ENCODE peak calls at places on chromosomes 12 and 14, in four cellular contexts. F is activated CD4-positive, alpha-beta T cell treated with anti-CD3 and anti-CD28 coated beads, Interleukin-2, amount 10 ng/mL, durations not matched to agents 7 days and 5 days; U is fibroblast of mammary gland; N is HFFc6. K is an unnamed sample.

GRCh38 chr12:49037111-49037946 is 18.8 kb upstream of the PRKAG1 start:
- DNase-seq in N (no peak), U (no peak), F (no peak), K (no peak)

GRCh38 chr12:3225796-3226180 is 148.6 kb downstream of the TSPAN9 start:
- DNase-seq in N (no peak), U (peak), F (no peak), K (no peak)

GRCh38 chr12:127750076-127750840 is 516.7 kb upstream of the TMEM132C start:
- DNase-seq in N (no peak), U (no peak), F (no peak), K (no peak)

GRCh38 chr12:68839183-68840147 is 31.5 kb downstream of the MDM2 start:
- DNase-seq in F (no peak), N (no peak), U (no peak), K (no peak)

GRCh38 chr14:31902002-31902401 is 175.1 kb upstream of the ARHGAP5 start:
- DNase-seq in U (no peak), N (no peak), F (no peak), K (no peak)

GRCh38 chr14:35331605-35332516 is 39.7 kb downstream of the PSMA6 start:
- DNase-seq in N (no peak), F (no peak), U (peak), K (no peak)

GRCh38 chr12:91180577-91180976 is 2.0 kb downstream of the DCN start:
- DNase-seq in N (peak), F (no peak), U (peak), K (no peak)

GRCh38 chr14:91371011-91371989 is 46.3 kb downstream of the CCDC88C start:
- DNase-seq in F (no peak), N (no peak), U (no peak), K (no peak)

GRCh38 chr12:18139989-18140596 is 50.1 kb upstream of the RERGL start:
- DNase-seq in F (no peak), U (peak), N (peak), K (peak)